ENCODE peak calls at places on chromosome 17, in ten cellular contexts. Z, G, L, S, M, F, V, T, K and R are unnamed samples.

GRCh38 chr17:28955408-28955807 is 4.1 kb upstream of the PHF12 start:
- DNase-seq in M (no peak), Z (no peak), S (no peak), K (no peak), T (no peak), F (no peak), L (no peak), G (no peak), V (no peak), R (no peak)

GRCh38 chr17:68603027-68603426 is 1.9 kb upstream of the FAM20A start:
- DNase-seq in F (no peak), M (peak; percentile 73), Z (peak; percentile 52), T (no peak), G (no peak), S (no peak), K (no peak), L (no peak), V (no peak), R (no peak)

GRCh38 chr17:66577041-66577440 is 257.9 kb upstream of the CACNG5 start:
- DNase-seq in V (no peak), T (no peak), F (no peak), G (no peak), S (no peak), L (no peak), Z (no peak), M (no peak), K (no peak), R (no peak)

GRCh38 chr17:82528484-82529265 is 9.1 kb downstream of the FOXK2 start:
- DNase-seq in S (no peak), K (no peak), T (no peak), Z (no peak), G (peak; percentile 53), V (no peak), F (no peak), L (peak; percentile 42), M (peak; percentile 67), R (no peak)

GRCh38 chr17:42230225-42230624 is 35.9 kb upstream of the GHDC start:
- DNase-seq in K (no peak), F (no peak), L (peak; percentile 20), T (no peak), Z (no peak), G (no peak), S (no peak), V (no peak), M (no peak), R (no peak)

GRCh38 chr17:33436321-33436720 is 143.2 kb upstream of the ASIC2 start:
- DNase-seq in T (no peak), F (no peak), G (peak; percentile 8), M (no peak), S (no peak), Z (no peak), V (no peak), K (no peak), L (no peak), R (no peak)

GRCh38 chr17:75531724-75532090 is 6.2 kb downstream of the LLGL2 start:
- DNase-seq in Z (no peak), G (no peak), F (no peak), M (no peak), S (no peak), L (no peak), T (no peak), K (no peak), V (no peak), R (no peak)

GRCh38 chr17:79933863-79934652 is 94.8 kb upstream of the CBX4 start:
- DNase-seq in V (no peak), M (peak; percentile 43), F (no peak), Z (no peak), T (peak; percentile 46), L (peak; percentile 57), G (peak; percentile 22), S (no peak), K (no peak), R (peak; percentile 81)

GRCh38 chr17:44830359-44831269 is 527 bp upstream of the GJC1 start:
- DNase-seq in K (no peak), M (no peak), Z (no peak), S (no peak), T (no peak), F (no peak), G (peak; percentile 45), V (peak; percentile 50), L (peak; percentile 28), R (no peak)

GRCh38 chr17:44074231-44074910 is 3.8 kb downstream of the G6PC3 start:
- DNase-seq in L (no peak), Z (no peak), F (no peak), M (no peak), K (no peak), T (no peak), S (no peak), V (no peak), G (no peak), R (no peak)

GRCh38 chr17:61805399-61805798 is 57.9 kb downstream of the BRIP1 start:
- DNase-seq in Z (no peak), S (no peak), L (no peak), K (peak; percentile 48), M (no peak), G (peak; percentile 23), V (no peak), T (no peak), F (no peak), R (no peak)

GRCh38 chr17:72383053-72383847 is 262.4 kb downstream of the SOX9 start:
- DNase-seq in M (no peak), V (no peak), L (no peak), Z (no peak), S (no peak), F (no peak), G (no peak), K (no peak), T (no peak), R (no peak)

GRCh38 chr17:2059125-2059836 is 4.4 kb downstream of the HIC1 start:
- DNase-seq in S (no peak), G (no peak), V (no peak), L (no peak), T (no peak), Z (no peak), M (no peak), K (no peak), F (peak; percentile 85), R (no peak)

GRCh38 chr17:65100316-65101140 is 36.6 kb upstream of the RGS9 start:
- DNase-seq in T (peak; percentile 60), L (peak; percentile 81), Z (peak; percentile 73), M (peak; percentile 83), K (no peak), F (peak; percentile 85), S (peak; percentile 58), G (peak; percentile 77), V (peak; percentile 90), R (peak; percentile 95)

GRCh38 chr17:83067718-83068261 is 11.6 kb upstream of the METRNL start:
- DNase-seq in V (no peak), S (no peak), G (peak; percentile 41), L (peak; percentile 1), K (no peak), M (no peak), T (no peak), F (peak; percentile 22), Z (no peak), R (no peak)

GRCh38 chr17:34547453-34548063 is 31.8 kb upstream of the TMEM132E start:
- DNase-seq in M (no peak), G (no peak), Z (no peak), S (no peak), V (no peak), T (no peak), K (no peak), F (no peak), L (no peak), R (no peak)

GRCh38 chr17:50863221-50863843 is 2.8 kb downstream of the TOB1 start:
- DNase-seq in M (peak; percentile 72), T (no peak), Z (peak; percentile 66), L (peak; percentile 71), G (peak; percentile 50), V (no peak), F (peak; percentile 65), K (no peak), S (no peak), R (peak; percentile 53)

GRCh38 chr17:47423406-47424295 is 99.9 kb downstream of the EFCAB13 start:
- DNase-seq in M (peak; percentile 28), V (no peak), T (no peak), Z (no peak), L (peak; percentile 5), F (no peak), K (no peak), G (no peak), S (no peak), R (no peak)

GRCh38 chr17:1506649-1507254 is 9.7 kb downstream of the INPP5K start:
- DNase-seq in Z (no peak), T (no peak), V (no peak), L (no peak), F (no peak), G (no peak), M (no peak), S (no peak), K (no peak), R (no peak)

GRCh38 chr17:49985310-49985990 is 9.6 kb downstream of the DLX3 start:
- DNase-seq in K (no peak), M (no peak), G (no peak), S (no peak), F (no peak), L (no peak), V (no peak), Z (no peak), T (no peak), R (no peak)

GRCh38 chr17:42676424-42677011 is at the start of gene PLEKHH3:
- DNase-seq in K (no peak), F (no peak), S (no peak), Z (no peak), G (no peak), V (no peak), M (no peak), T (no peak), L (no peak), R (peak; percentile 36)

GRCh38 chr17:14923981-14924380 is 341.1 kb downstream of the PMP22 start:
- DNase-seq in K (no peak), V (no peak), M (no peak), Z (no peak), G (peak; percentile 30), T (no peak), F (no peak), S (no peak), L (no peak), R (no peak)

GRCh38 chr17:19904412-19904811 is 36.7 kb upstream of the ULK2 start:
- DNase-seq in K (no peak), V (no peak), L (no peak), Z (no peak), T (no peak), F (no peak), S (no peak), G (peak; percentile 31), M (no peak), R (no peak)

GRCh38 chr17:50638572-50638850 is 3.8 kb downstream of the ABCC3 start:
- DNase-seq in F (no peak), G (peak; percentile 49), K (no peak), V (no peak), T (no peak), M (no peak), Z (no peak), S (no peak), L (no peak), R (no peak)

GRCh38 chr17:9917801-9918200 is 12.7 kb upstream of the RCVRN start:
- DNase-seq in T (no peak), L (no peak), Z (no peak), F (no peak), S (no peak), K (no peak), M (no peak), V (no peak), G (no peak), R (no peak)

GRCh38 chr17:54678158-54678557 is 222.5 kb upstream of the TOM1L1 start:
- DNase-seq in S (no peak), K (no peak), F (no peak), L (no peak), V (no peak), Z (no peak), T (no peak), G (no peak), M (no peak), R (no peak)

GRCh38 chr17:78995761-78996451 is 13.7 kb downstream of the CANT1 start:
- DNase-seq in F (no peak), G (no peak), S (no peak), M (peak; percentile 39), V (no peak), L (no peak), Z (no peak), K (no peak), T (no peak), R (no peak)

GRCh38 chr17:2004435-2004952 is 20.6 kb downstream of the RTN4RL1 start:
- DNase-seq in V (no peak), S (no peak), G (no peak), M (no peak), T (no peak), K (no peak), Z (no peak), F (no peak), L (no peak), R (no peak)